ENCODE peak calls at places on chromosomes 13 and 19, in four cellular contexts. One of them, this sample, is unnamed.

GRCh38 chr13:91399189-91400093 is 1.0 kb downstream of the GPC5 start:
- DNase-seq in H1: no peak
- DNase-seq in SK-N-SH: peak
- DNase-seq in K562: no peak
- DNase-seq in this sample: no peak

GRCh38 chr19:34808566-34808965 is 35.6 kb upstream of the ZNF599 start:
- DNase-seq in H1: no peak
- DNase-seq in SK-N-SH: no peak
- DNase-seq in K562: no peak
- DNase-seq in this sample: no peak

GRCh38 chr13:86002921-86003488 is 203.8 kb upstream of the SLITRK6 start:
- DNase-seq in H1: no peak
- DNase-seq in SK-N-SH: no peak
- DNase-seq in K562: no peak
- DNase-seq in this sample: no peak

GRCh38 chr13:99528547-99528946 is 27.3 kb downstream of the TM9SF2 start:
- DNase-seq in H1: no peak
- DNase-seq in SK-N-SH: no peak
- DNase-seq in K562: no peak
- DNase-seq in this sample: no peak

GRCh38 chr13:28181413-28181812 is 43.1 kb downstream of the PAN3 start:
- DNase-seq in H1: no peak
- DNase-seq in SK-N-SH: no peak
- DNase-seq in K562: no peak
- DNase-seq in this sample: no peak

GRCh38 chr13:24264976-24265375 is 44.4 kb upstream of the C1QTNF9 start:
- DNase-seq in H1: no peak
- DNase-seq in SK-N-SH: no peak
- DNase-seq in K562: no peak
- DNase-seq in this sample: no peak

GRCh38 chr19:1648156-1648925 is 4.1 kb downstream of the TCF3 start:
- DNase-seq in H1: no peak
- DNase-seq in SK-N-SH: no peak
- DNase-seq in K562: no peak
- DNase-seq in this sample: peak

GRCh38 chr13:41111454-41111853 is 21.1 kb downstream of the KBTBD6 start:
- DNase-seq in H1: no peak
- DNase-seq in SK-N-SH: no peak
- DNase-seq in K562: no peak
- DNase-seq in this sample: no peak

GRCh38 chr19:964761-965694 is 19.1 kb upstream of the WDR18 start:
- DNase-seq in H1: no peak
- DNase-seq in SK-N-SH: no peak
- DNase-seq in K562: no peak
- DNase-seq in this sample: no peak

GRCh38 chr19:17719730-17720486 is 628 bp downstream of the MAP1S start:
- DNase-seq in H1: no peak
- DNase-seq in SK-N-SH: peak
- DNase-seq in K562: no peak
- DNase-seq in this sample: no peak

GRCh38 chr13:111508902-111509509 is 188.6 kb downstream of the TEX29 start:
- DNase-seq in H1: no peak
- DNase-seq in SK-N-SH: no peak
- DNase-seq in K562: no peak
- DNase-seq in this sample: no peak

GRCh38 chr13:29589234-29589633 is 6.3 kb downstream of the SLC7A1 start:
- DNase-seq in H1: no peak
- DNase-seq in SK-N-SH: no peak
- DNase-seq in K562: no peak
- DNase-seq in this sample: no peak

GRCh38 chr19:40611096-40611495 is 9.9 kb downstream of the LTBP4 start:
- DNase-seq in H1: no peak
- DNase-seq in SK-N-SH: no peak
- DNase-seq in K562: no peak
- DNase-seq in this sample: no peak

GRCh38 chr19:51161266-51161665 is 19.2 kb downstream of the SIGLEC7 start:
- DNase-seq in H1: no peak
- DNase-seq in SK-N-SH: no peak
- DNase-seq in K562: no peak
- DNase-seq in this sample: no peak

GRCh38 chr13:95494082-95494681 is 58.3 kb upstream of the CLDN10 start:
- DNase-seq in H1: no peak
- DNase-seq in SK-N-SH: peak
- DNase-seq in K562: peak
- DNase-seq in this sample: no peak

GRCh38 chr13:23984541-23984940 is 87.2 kb upstream of the C1QTNF9B start:
- DNase-seq in H1: no peak
- DNase-seq in SK-N-SH: no peak
- DNase-seq in K562: no peak
- DNase-seq in this sample: no peak

GRCh38 chr13:20159646-20160345 is 1.1 kb downstream of the GJA3 start:
- DNase-seq in H1: no peak
- DNase-seq in SK-N-SH: no peak
- DNase-seq in K562: no peak
- DNase-seq in this sample: no peak

GRCh38 chr19:35712529-35712909 is 5.3 kb upstream of the KMT2B start:
- DNase-seq in H1: no peak
- DNase-seq in SK-N-SH: no peak
- DNase-seq in K562: no peak
- DNase-seq in this sample: no peak

DNA sequence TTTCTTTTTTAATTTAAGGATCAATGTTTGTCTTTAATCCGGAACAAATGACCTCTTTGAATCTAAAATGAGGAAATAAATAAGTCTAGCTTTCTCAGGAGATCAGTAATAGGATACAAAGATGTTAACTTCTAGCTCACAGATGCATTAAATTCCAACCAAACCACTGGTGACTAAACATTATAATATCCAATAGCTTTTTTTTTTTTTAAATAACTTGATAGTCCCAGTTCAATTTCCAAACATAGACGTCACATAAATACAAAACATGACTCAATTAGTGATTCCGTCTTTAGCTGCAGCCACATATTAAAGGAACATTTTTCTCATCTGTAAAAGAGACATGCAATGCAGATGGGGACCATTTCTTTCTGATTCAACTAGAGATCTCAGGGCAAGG is 390.5 kb upstream of the PCDH9 start:
- DNase-seq in H1: no peak
- DNase-seq in SK-N-SH: no peak
- DNase-seq in K562: no peak
- DNase-seq in this sample: no peak
- TF ChIP-seq GABPA in H1: no peak
- TF ChIP-seq GABPA in SK-N-SH: no peak
- TF ChIP-seq GABPA in K562: no peak
- TF ChIP-seq GABPA in this sample: no peak

GRCh38 chr13:37360556-37360955 is 238.0 kb downstream of the POSTN start:
- DNase-seq in H1: no peak
- DNase-seq in SK-N-SH: no peak
- DNase-seq in K562: no peak
- DNase-seq in this sample: no peak

GRCh38 chr13:37364024-37364423 is 234.5 kb downstream of the POSTN start:
- DNase-seq in H1: no peak
- DNase-seq in SK-N-SH: no peak
- DNase-seq in K562: no peak
- DNase-seq in this sample: no peak

GRCh38 chr13:37361608-37362007 is 237.0 kb downstream of the POSTN start:
- DNase-seq in H1: no peak
- DNase-seq in SK-N-SH: no peak
- DNase-seq in K562: no peak
- DNase-seq in this sample: no peak

GRCh38 chr13:37369618-37370017 is 228.9 kb downstream of the POSTN start:
- DNase-seq in H1: no peak
- DNase-seq in SK-N-SH: no peak
- DNase-seq in K562: no peak
- DNase-seq in this sample: no peak

GRCh38 chr13:37365496-37365895 is 233.1 kb downstream of the POSTN start:
- DNase-seq in H1: no peak
- DNase-seq in SK-N-SH: no peak
- DNase-seq in K562: no peak
- DNase-seq in this sample: no peak
- TF ChIP-seq SIN3A in H1: no peak
- TF ChIP-seq SIN3A in SK-N-SH: no peak
- TF ChIP-seq SIN3A in K562: no peak
- TF ChIP-seq SIN3A in this sample: no peak

DNA sequence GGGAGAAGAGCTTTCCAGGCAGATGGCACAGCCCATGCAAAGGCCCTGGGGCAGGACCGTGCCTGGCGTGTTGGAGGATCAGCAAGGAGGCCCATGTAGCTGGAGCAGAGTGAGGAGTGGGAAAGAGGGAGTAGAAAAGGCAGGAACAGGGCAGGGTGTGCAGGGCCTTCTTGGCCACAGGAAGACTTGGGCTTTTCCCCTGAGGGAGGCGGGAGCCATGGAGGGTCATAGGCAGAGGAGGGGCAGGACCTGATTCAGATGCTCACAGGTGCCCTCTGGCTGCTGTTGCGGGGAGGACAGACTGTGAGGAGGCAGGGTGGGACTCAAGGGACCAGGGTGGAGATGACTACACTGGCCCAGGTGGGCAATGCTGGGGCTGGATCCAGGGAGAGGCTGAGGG is 13.8 kb upstream of the PTPRS start:
- DNase-seq in H1: peak
- DNase-seq in SK-N-SH: peak
- DNase-seq in K562: peak
- DNase-seq in this sample: no peak
- TF ChIP-seq GABPA in H1: no peak
- TF ChIP-seq GABPA in SK-N-SH: no peak
- TF ChIP-seq GABPA in K562: no peak
- TF ChIP-seq GABPA in this sample: no peak

DNA sequence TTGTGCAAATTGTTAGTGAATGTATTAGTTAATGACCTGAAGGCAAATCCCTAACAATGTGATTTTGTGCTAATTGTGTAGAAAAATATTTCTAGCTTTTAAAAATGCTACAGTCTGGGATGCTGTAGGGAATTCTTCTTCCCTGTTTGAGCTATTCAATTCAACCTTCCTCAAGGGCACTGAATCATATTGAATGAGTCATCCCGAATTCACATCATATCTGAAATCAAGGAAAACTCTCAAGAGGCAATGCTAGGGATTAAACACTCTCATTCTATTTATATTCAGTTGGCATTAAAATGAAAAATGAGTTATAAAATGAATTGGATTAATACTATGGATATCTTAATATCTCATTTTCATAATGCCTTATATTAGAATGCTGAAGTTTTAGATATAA is 633.3 kb upstream of the ATXN8OS start:
- DNase-seq in H1: no peak
- DNase-seq in SK-N-SH: no peak
- DNase-seq in K562: no peak
- DNase-seq in this sample: no peak
- TF ChIP-seq SIN3A in H1: no peak
- TF ChIP-seq SIN3A in SK-N-SH: no peak
- TF ChIP-seq SIN3A in K562: no peak
- TF ChIP-seq SIN3A in this sample: no peak

GRCh38 chr19:13207237-13208130 is 57.3 kb downstream of the IER2 start:
- DNase-seq in H1: peak
- DNase-seq in SK-N-SH: no peak
- DNase-seq in K562: no peak
- DNase-seq in this sample: no peak

GRCh38 chr19:13208964-13209796 is 59.0 kb downstream of the IER2 start:
- DNase-seq in H1: peak
- DNase-seq in SK-N-SH: no peak
- DNase-seq in K562: no peak
- DNase-seq in this sample: no peak

GRCh38 chr19:13209797-13210775 is 59.9 kb downstream of the IER2 start:
- DNase-seq in H1: no peak
- DNase-seq in SK-N-SH: no peak
- DNase-seq in K562: no peak
- DNase-seq in this sample: no peak

GRCh38 chr19:13206581-13206980 is 56.4 kb downstream of the IER2 start:
- DNase-seq in H1: no peak
- DNase-seq in SK-N-SH: no peak
- DNase-seq in K562: no peak
- DNase-seq in this sample: no peak

DNA sequence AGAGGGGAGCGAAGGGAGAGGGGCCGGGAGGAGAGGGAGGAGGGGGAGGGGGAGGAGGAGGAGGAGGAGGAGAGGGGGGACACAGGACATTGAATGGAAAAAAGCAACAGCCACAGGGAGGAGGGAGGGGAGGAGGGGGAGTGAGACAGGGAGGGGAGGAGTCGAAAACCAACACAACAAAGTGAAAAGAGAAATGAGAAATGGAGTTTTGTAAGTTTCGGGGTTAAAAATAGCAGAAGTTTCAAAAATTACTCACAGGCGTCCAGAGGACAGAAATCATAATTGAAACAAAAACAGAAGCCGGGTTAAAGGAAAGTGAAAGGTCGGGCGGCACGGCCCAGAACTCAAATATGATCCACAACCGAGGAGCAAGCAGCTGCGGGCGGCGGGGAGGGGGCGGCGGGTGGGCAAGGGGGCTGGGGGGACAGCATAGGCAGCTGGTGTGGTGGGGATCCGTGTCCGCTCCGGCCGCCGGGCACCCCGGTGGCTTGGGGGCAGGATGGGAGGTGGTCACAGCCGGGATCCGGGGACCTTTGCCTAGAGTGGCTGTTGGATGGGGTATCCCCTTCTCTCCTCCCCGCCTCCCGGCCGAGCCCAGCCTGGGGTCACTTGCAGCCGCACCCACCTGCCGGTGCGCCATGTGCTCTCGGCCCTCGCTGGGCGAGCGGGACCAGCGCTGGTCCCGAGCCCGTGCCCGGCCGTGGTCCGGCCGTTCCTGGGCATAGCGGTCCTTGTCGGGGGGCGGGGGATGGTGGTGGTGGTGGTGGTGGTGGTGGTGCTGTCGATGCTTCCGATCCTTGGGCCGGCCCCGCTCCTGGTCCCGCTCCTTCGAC is 58.1 kb downstream of the IER2 start:
- DNase-seq in H1: no peak
- DNase-seq in SK-N-SH: no peak
- DNase-seq in K562: no peak
- DNase-seq in this sample: peak
- TF ChIP-seq GABPA in H1: no peak
- TF ChIP-seq GABPA in SK-N-SH: no peak
- TF ChIP-seq GABPA in K562: no peak
- TF ChIP-seq GABPA in this sample: no peak

GRCh38 chr19:53492153-53492552 is 24.6 kb downstream of the ZNF813 start:
- DNase-seq in H1: no peak
- DNase-seq in SK-N-SH: no peak
- DNase-seq in K562: no peak
- DNase-seq in this sample: no peak
- TF ChIP-seq SIN3A in H1: no peak
- TF ChIP-seq SIN3A in SK-N-SH: no peak
- TF ChIP-seq SIN3A in K562: no peak
- TF ChIP-seq SIN3A in this sample: no peak

GRCh38 chr13:45055198-45055901 is 65.0 kb upstream of the GTF2F2 start:
- DNase-seq in H1: no peak
- DNase-seq in SK-N-SH: no peak
- DNase-seq in K562: no peak
- DNase-seq in this sample: peak
- TF ChIP-seq GABPA in H1: no peak
- TF ChIP-seq GABPA in SK-N-SH: no peak
- TF ChIP-seq GABPA in K562: no peak
- TF ChIP-seq GABPA in this sample: no peak

This sample was measured in GM12878.